ENCODE peak calls at places on chromosome 14, in ten cellular contexts. B is OCI-LY7; W is naive thymus-derived CD4-positive, alpha-beta T cell; A is pancreas; L is A549; G is IMR-90; D is A673; Q is lower lobe of right lung; F is GM12865; S is Caco-2. O is an unnamed sample.

GRCh38 chr14:92780444-92780843 is 13.7 kb upstream of the GOLGA5 start:
- DNase-seq in B (no peak), W (no peak), A (no peak), L (peak), G (peak), D (no peak), Q (no peak), F (no peak), S (no peak), O (peak)

GRCh38 chr14:58465425-58465824 is 37.9 kb downstream of the KIAA0586 start:
- DNase-seq in B (no peak), W (no peak), A (no peak), L (peak), G (peak), D (no peak), Q (no peak), F (no peak), S (no peak), O (no peak)

GRCh38 chr14:80428171-80428570 is 216.9 kb upstream of the DIO2 start:
- DNase-seq in B (no peak), W (no peak), A (no peak), L (no peak), G (peak), D (no peak), Q (no peak), F (no peak), S (no peak), O (no peak)

GRCh38 chr14:55354500-55354899 is 57.1 kb downstream of the ATG14 start:
- DNase-seq in B (peak), W (peak), A (no peak), L (peak), G (peak), D (peak), Q (no peak), F (peak), S (peak), O (peak)

GRCh38 chr14:22883191-22883976 is at the start of gene REM2:
- DNase-seq in B (no peak), W (no peak), A (no peak), L (no peak), G (no peak), D (no peak), Q (no peak), F (no peak), S (no peak), O (no peak)

GRCh38 chr14:67680121-67680602 is 5.7 kb upstream of the VTI1B start:
- DNase-seq in B (no peak), W (no peak), A (no peak), L (peak), G (peak), D (no peak), Q (no peak), F (peak), S (no peak), O (no peak)

GRCh38 chr14:72665259-72665658 is 228.6 kb downstream of the DPF3 start:
- DNase-seq in B (no peak), W (no peak), A (no peak), L (peak), G (peak), D (no peak), Q (no peak), F (peak), S (no peak), O (no peak)

GRCh38 chr14:24051789-24052655 is at the start of gene CARMIL3:
- DNase-seq in B (peak), W (peak), A (peak), L (peak), G (peak), D (peak), Q (peak), F (peak), S (peak), O (no peak)

GRCh38 chr14:58272589-58273372 is 25.6 kb upstream of the ARID4A start:
- DNase-seq in B (peak), W (no peak), A (no peak), L (peak), G (peak), D (peak), Q (no peak), F (peak), S (peak), O (peak)

GRCh38 chr14:68580676-68581075 is 212.2 kb downstream of the ZFP36L1 start:
- DNase-seq in B (no peak), W (no peak), A (no peak), L (no peak), G (no peak), D (no peak), Q (no peak), F (no peak), S (no peak), O (no peak)

GRCh38 chr14:20415723-20416622 is 2.7 kb upstream of the TEP1 start:
- DNase-seq in B (peak), W (peak), A (no peak), L (peak), G (peak), D (peak), Q (no peak), F (peak), S (no peak), O (peak)

GRCh38 chr14:75280831-75281690 is 2.4 kb downstream of the FOS start:
- DNase-seq in B (no peak), W (peak), A (peak), L (peak), G (peak), D (no peak), Q (no peak), F (no peak), S (peak), O (no peak)

GRCh38 chr14:64741961-64742360 is 37.7 kb downstream of the PLEKHG3 start:
- DNase-seq in B (no peak), W (no peak), A (no peak), L (no peak), G (no peak), D (no peak), Q (no peak), F (no peak), S (no peak), O (no peak)

GRCh38 chr14:75202671-75203070 is 26.3 kb upstream of the TMED10 start:
- DNase-seq in B (no peak), W (no peak), A (no peak), L (no peak), G (no peak), D (no peak), Q (no peak), F (no peak), S (no peak), O (no peak)

GRCh38 chr14:93531644-93532043 is 100.9 kb downstream of the UNC79 start:
- DNase-seq in B (no peak), W (no peak), A (no peak), L (no peak), G (no peak), D (no peak), Q (no peak), F (no peak), S (no peak), O (no peak)

GRCh38 chr14:30893819-30894218 is 19.5 kb downstream of the COCH start:
- DNase-seq in B (no peak), W (no peak), A (no peak), L (no peak), G (no peak), D (no peak), Q (no peak), F (no peak), S (no peak), O (no peak)

GRCh38 chr14:59090572-59090971 is 97.9 kb upstream of the DAAM1 start:
- DNase-seq in B (no peak), W (no peak), A (no peak), L (no peak), G (no peak), D (no peak), Q (no peak), F (no peak), S (no peak), O (no peak)

GRCh38 chr14:64800000-64800399 is 79.7 kb downstream of the SPTB start:
- DNase-seq in B (peak), W (no peak), A (no peak), L (peak), G (peak), D (peak), Q (peak), F (peak), S (no peak), O (peak)

GRCh38 chr14:99878563-99878962 is 85.3 kb downstream of the EML1 start:
- DNase-seq in B (no peak), W (no peak), A (no peak), L (no peak), G (no peak), D (no peak), Q (no peak), F (no peak), S (no peak), O (no peak)

DNA sequence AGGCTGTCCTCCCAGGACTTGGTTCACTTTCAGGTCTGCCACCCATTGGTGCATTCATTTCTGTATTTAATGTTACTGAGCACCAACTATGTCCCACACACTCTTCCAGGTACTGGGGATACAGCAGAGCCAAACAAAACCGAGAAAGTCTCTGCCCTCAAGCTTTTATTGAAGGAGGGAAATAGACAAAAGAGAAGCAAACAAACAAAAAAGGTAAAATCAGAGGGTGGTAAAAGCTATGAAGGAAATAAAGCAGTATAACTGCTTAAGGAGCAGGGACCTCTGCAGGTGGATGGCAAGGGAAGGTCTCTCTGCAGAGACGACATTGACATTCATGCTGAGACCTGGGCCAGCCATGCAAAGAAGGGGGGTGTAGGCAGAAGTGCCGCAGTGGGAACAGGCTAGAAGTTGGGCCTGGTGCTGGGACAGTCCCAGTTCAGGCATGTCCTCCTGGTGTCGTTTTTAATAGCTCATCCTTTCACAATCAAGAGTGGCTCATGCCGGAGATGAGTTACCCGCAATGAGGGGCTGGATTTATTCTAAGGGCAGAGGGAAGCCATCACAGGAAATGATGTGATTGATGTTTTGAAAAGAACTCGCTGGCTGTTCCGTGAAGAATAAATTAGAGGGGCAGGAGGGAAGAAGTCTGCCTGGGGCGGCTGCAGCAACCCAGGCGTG is 72.8 kb downstream of the IRF2BPL start:
- DNase-seq in B (peak), W (peak), A (no peak), L (peak), G (peak), D (peak), Q (no peak), F (peak), S (no peak), O (peak)
- H3K4me3 ChIP-seq in B (peak), W (peak), A (peak), L (peak), G (no peak), D (peak), Q (peak), F (peak), S (peak), O (peak)

DNA sequence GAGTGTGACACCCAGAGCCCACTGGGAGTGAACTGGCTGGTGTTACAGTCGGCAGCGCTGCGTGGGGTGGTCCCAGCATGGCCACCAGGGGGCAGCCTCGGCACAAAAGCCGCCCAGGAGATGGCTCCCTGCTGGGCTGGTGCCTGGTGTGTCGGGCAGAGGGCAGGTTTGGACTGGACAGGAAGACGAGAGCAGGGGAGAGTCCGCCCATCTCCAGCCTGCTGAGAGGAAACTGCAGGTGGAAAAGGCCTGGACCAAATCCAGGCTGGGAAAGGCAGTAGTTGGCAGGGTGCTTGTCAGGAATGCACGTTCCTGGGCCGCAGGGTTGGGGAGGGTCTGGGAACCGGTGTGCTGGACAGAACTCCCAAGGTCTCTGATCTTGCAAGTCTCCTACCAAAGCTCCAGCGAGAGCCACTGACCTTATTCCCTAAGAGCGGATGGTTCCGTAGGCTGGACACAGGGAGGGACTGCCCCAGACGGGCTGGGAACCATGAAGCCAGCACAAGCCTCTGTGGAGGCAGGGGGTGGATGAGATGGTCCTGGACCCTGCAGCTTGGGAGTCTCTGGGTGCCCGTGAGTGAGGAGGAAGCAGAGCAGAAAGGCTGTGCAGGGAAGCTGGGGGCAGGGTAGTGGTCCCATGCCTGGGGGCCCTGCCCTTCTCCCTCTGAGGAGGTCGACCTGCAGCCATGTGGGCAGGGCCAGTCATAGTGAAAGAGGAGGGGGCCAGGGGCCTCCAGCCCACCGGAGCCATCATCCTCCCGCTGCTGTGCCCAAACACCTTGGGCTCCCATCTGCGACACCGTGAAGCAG is 1.8 kb downstream of the AHNAK2 start:
- DNase-seq in B (peak), W (peak), A (peak), L (peak), G (peak), D (peak), Q (peak), F (peak), S (peak), O (peak)
- H3K4me3 ChIP-seq in B (no peak), W (no peak), A (no peak), L (peak), G (no peak), D (no peak), Q (no peak), F (no peak), S (no peak), O (no peak)

GRCh38 chr14:103102689-103103260 is 8.2 kb downstream of the EXOC3L4 start:
- DNase-seq in B (no peak), W (no peak), A (peak), L (no peak), G (no peak), D (no peak), Q (no peak), F (no peak), S (no peak), O (no peak)
- H3K4me3 ChIP-seq in B (no peak), W (no peak), A (no peak), L (no peak), G (no peak), D (no peak), Q (no peak), F (no peak), S (no peak), O (no peak)

GRCh38 chr14:54147758-54148157 is 191.1 kb upstream of the BMP4 start:
- DNase-seq in B (no peak), W (no peak), A (no peak), L (no peak), G (no peak), D (no peak), Q (no peak), F (no peak), S (no peak), O (no peak)
- H3K4me3 ChIP-seq in B (no peak), W (no peak), A (no peak), L (no peak), G (no peak), D (no peak), Q (no peak), F (no peak), S (no peak), O (no peak)

DNA sequence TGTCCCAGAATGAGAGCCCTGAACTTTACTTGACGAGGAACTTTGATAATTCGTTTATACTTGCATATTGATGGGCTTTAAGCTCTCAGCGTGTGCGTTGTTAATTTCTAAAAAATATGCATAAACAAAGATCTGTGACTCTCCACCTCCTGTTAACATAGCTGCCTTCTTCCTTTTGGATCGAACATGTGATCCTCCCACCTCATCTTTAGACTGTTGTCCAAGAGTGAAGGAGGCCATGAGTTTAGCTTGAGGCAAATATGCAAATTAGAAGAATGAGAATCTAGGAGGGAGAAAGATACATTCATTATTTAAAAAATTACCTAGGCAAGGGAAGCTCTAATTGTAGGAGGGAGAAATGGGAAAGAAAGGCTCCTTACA is 617 bp downstream of the TTC8 start:
- DNase-seq in B (no peak), W (no peak), A (no peak), L (no peak), G (peak), D (no peak), Q (no peak), F (no peak), S (no peak), O (no peak)
- H3K4me3 ChIP-seq in B (peak), W (peak), A (peak), L (peak), G (peak), D (peak), Q (peak), F (peak), S (peak), O (peak)

DNA sequence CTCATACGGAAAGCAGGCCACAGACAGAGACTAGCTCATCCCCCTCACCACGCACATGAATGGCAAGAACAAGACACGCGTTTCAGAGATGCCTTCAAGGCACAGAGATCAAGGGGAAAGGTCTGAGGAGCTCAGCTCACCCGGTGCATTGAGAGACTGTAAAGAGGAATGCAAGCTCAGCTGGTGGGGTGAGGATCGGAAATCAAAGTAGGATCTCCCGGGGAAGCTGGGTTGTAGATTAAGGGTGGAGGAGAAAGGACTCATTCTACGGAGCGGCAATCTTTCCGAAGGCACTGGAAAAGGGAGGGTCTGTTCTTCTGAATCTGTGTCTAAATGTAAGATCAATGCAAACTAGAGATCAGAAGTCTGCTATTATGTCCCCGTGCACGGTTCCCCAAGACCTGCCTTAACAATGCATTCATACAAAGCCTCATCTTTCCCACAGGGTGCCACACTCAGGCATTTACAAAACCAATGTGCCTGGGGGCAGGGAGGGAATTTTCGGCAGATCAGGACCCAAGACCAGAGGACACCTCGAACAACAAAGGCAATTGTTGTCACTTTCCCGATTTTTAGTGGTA is 41.6 kb upstream of the PYGL start:
- DNase-seq in B (no peak), W (no peak), A (no peak), L (no peak), G (no peak), D (no peak), Q (no peak), F (no peak), S (no peak), O (no peak)
- H3K4me3 ChIP-seq in B (no peak), W (no peak), A (no peak), L (no peak), G (no peak), D (no peak), Q (no peak), F (no peak), S (no peak), O (no peak)

GRCh38 chr14:51846631-51847488 is 13.6 kb upstream of the GNG2 start:
- DNase-seq in B (peak), W (peak), A (no peak), L (no peak), G (peak), D (peak), Q (peak), F (peak), S (no peak), O (peak)

GRCh38 chr14:51848120-51848519 is 12.3 kb upstream of the GNG2 start:
- DNase-seq in B (no peak), W (no peak), A (no peak), L (no peak), G (no peak), D (no peak), Q (no peak), F (peak), S (no peak), O (no peak)

GRCh38 chr14:51845811-51846210 is 14.6 kb upstream of the GNG2 start:
- DNase-seq in B (no peak), W (no peak), A (no peak), L (no peak), G (no peak), D (no peak), Q (no peak), F (no peak), S (no peak), O (no peak)

GRCh38 chr14:51849095-51849494 is 11.3 kb upstream of the GNG2 start:
- DNase-seq in B (no peak), W (no peak), A (no peak), L (no peak), G (peak), D (no peak), Q (no peak), F (peak), S (no peak), O (no peak)

DNA sequence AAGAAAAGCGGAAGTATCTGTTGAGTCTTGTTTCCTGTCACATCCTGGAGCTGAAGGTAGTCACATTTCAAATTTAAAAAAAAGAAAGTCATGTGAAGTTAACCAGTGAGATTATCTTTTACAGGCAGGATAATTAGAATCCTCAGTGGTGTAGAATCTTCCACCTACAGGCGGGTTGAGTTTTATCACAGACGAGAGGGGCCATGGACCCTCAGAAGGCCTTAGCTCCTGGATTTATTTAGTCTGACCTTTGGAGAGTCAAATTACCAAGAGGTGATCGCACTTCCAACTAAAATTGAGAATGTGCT is 13.0 kb upstream of the GNG2 start:
- DNase-seq in B (no peak), W (no peak), A (no peak), L (no peak), G (no peak), D (no peak), Q (no peak), F (no peak), S (no peak), O (no peak)
- H3K4me3 ChIP-seq in B (peak), W (no peak), A (no peak), L (no peak), G (no peak), D (no peak), Q (peak), F (peak), S (no peak), O (peak)

O was measured in Jurkat, Clone E6-1.